ENCODE peak calls at places on chromosomes 7 and 10, in six cellular contexts. One of them, this sample, is unnamed.

GRCh38 chr7:158251061-158251965 is 336.3 kb downstream of the PTPRN2 start:
- DNase-seq in hepatocyte: no peak
- DNase-seq in choroid plexus epithelial cell: no peak
- DNase-seq in CD8-positive, alpha-beta T cell: no peak
- DNase-seq in heart right ventricle: no peak
- DNase-seq in tibial nerve: no peak
- DNase-seq in this sample: no peak

GRCh38 chr10:123777881-123778280 is 111.7 kb downstream of the GPR26 start:
- DNase-seq in heart right ventricle: no peak
- DNase-seq in CD8-positive, alpha-beta T cell: no peak
- DNase-seq in tibial nerve: no peak
- DNase-seq in choroid plexus epithelial cell: no peak
- DNase-seq in hepatocyte: no peak
- DNase-seq in this sample: no peak

GRCh38 chr7:92961966-92962365 is 125.6 kb upstream of the CDK6 start:
- DNase-seq in choroid plexus epithelial cell: no peak
- DNase-seq in tibial nerve: no peak
- DNase-seq in hepatocyte: no peak
- DNase-seq in CD8-positive, alpha-beta T cell: no peak
- DNase-seq in heart right ventricle: no peak
- DNase-seq in this sample: no peak

GRCh38 chr10:7250236-7250635 is 160.6 kb downstream of the SFMBT2 start:
- DNase-seq in choroid plexus epithelial cell: no peak
- DNase-seq in hepatocyte: no peak
- DNase-seq in CD8-positive, alpha-beta T cell: no peak
- DNase-seq in heart right ventricle: no peak
- DNase-seq in tibial nerve: no peak
- DNase-seq in this sample: no peak

GRCh38 chr7:47945261-47946015 is 2.8 kb downstream of the PKD1L1 start:
- DNase-seq in CD8-positive, alpha-beta T cell: peak; percentile 63
- DNase-seq in heart right ventricle: peak; percentile 78
- DNase-seq in choroid plexus epithelial cell: peak; percentile 81
- DNase-seq in hepatocyte: peak; percentile 84
- DNase-seq in tibial nerve: peak; percentile 89
- DNase-seq in this sample: no peak

GRCh38 chr10:92590623-92591549 is 2.0 kb upstream of the KIF11 start:
- DNase-seq in CD8-positive, alpha-beta T cell: peak; percentile 2
- DNase-seq in tibial nerve: peak; percentile 49
- DNase-seq in hepatocyte: peak; percentile 60
- DNase-seq in heart right ventricle: peak; percentile 31
- DNase-seq in choroid plexus epithelial cell: peak; percentile 85
- DNase-seq in this sample: no peak

GRCh38 chr10:103413540-103413939 is 17.1 kb downstream of the PDCD11 start:
- DNase-seq in heart right ventricle: no peak
- DNase-seq in tibial nerve: no peak
- DNase-seq in hepatocyte: no peak
- DNase-seq in choroid plexus epithelial cell: no peak
- DNase-seq in CD8-positive, alpha-beta T cell: no peak
- DNase-seq in this sample: no peak

GRCh38 chr10:36872702-36873393 is 252.6 kb upstream of the ANKRD30A start:
- DNase-seq in choroid plexus epithelial cell: no peak
- DNase-seq in CD8-positive, alpha-beta T cell: no peak
- DNase-seq in heart right ventricle: no peak
- DNase-seq in tibial nerve: no peak
- DNase-seq in hepatocyte: no peak
- DNase-seq in this sample: no peak

GRCh38 chr7:74430961-74431466 is 22.7 kb upstream of the GTF2IRD1 start:
- DNase-seq in tibial nerve: no peak
- DNase-seq in choroid plexus epithelial cell: no peak
- DNase-seq in heart right ventricle: no peak
- DNase-seq in CD8-positive, alpha-beta T cell: no peak
- DNase-seq in hepatocyte: no peak
- DNase-seq in this sample: no peak

GRCh38 chr7:32299133-32299702 is 191.0 kb downstream of the LSM5 start:
- DNase-seq in heart right ventricle: peak; percentile 69
- DNase-seq in CD8-positive, alpha-beta T cell: no peak
- DNase-seq in tibial nerve: peak; percentile 56
- DNase-seq in choroid plexus epithelial cell: no peak
- DNase-seq in hepatocyte: peak; percentile 46
- DNase-seq in this sample: no peak

GRCh38 chr7:80870806-80871205 is 48.0 kb downstream of the SEMA3C start:
- DNase-seq in hepatocyte: no peak
- DNase-seq in choroid plexus epithelial cell: no peak
- DNase-seq in CD8-positive, alpha-beta T cell: no peak
- DNase-seq in tibial nerve: no peak
- DNase-seq in heart right ventricle: no peak
- DNase-seq in this sample: no peak

GRCh38 chr10:62860946-62861345 is 44.8 kb upstream of the EGR2 start:
- DNase-seq in CD8-positive, alpha-beta T cell: no peak
- DNase-seq in hepatocyte: no peak
- DNase-seq in heart right ventricle: no peak
- DNase-seq in tibial nerve: no peak
- DNase-seq in choroid plexus epithelial cell: no peak
- DNase-seq in this sample: no peak

GRCh38 chr7:8388257-8388625 is 45.2 kb upstream of the NXPH1 start:
- DNase-seq in tibial nerve: no peak
- DNase-seq in hepatocyte: no peak
- DNase-seq in heart right ventricle: no peak
- DNase-seq in choroid plexus epithelial cell: no peak
- DNase-seq in CD8-positive, alpha-beta T cell: no peak
- DNase-seq in this sample: no peak

GRCh38 chr10:44293306-44293778 is 91.6 kb downstream of the CXCL12 start:
- DNase-seq in tibial nerve: no peak
- DNase-seq in heart right ventricle: no peak
- DNase-seq in CD8-positive, alpha-beta T cell: no peak
- DNase-seq in choroid plexus epithelial cell: no peak
- DNase-seq in hepatocyte: no peak
- DNase-seq in this sample: no peak

GRCh38 chr10:122462533-122463465 is 1.4 kb downstream of the HTRA1 start:
- DNase-seq in CD8-positive, alpha-beta T cell: no peak
- DNase-seq in tibial nerve: no peak
- DNase-seq in choroid plexus epithelial cell: peak; percentile 49
- DNase-seq in heart right ventricle: peak; percentile 67
- DNase-seq in hepatocyte: peak; percentile 27
- DNase-seq in this sample: no peak

GRCh38 chr10:72173635-72174296 is 42.0 kb upstream of the ANAPC16 start:
- DNase-seq in CD8-positive, alpha-beta T cell: no peak
- DNase-seq in heart right ventricle: no peak
- DNase-seq in hepatocyte: peak; percentile 6
- DNase-seq in tibial nerve: no peak
- DNase-seq in choroid plexus epithelial cell: peak; percentile 43
- DNase-seq in this sample: no peak

GRCh38 chr7:32117837-32118236 is 47.6 kb upstream of the PDE1C start:
- DNase-seq in tibial nerve: no peak
- DNase-seq in hepatocyte: no peak
- DNase-seq in choroid plexus epithelial cell: no peak
- DNase-seq in heart right ventricle: no peak
- DNase-seq in CD8-positive, alpha-beta T cell: no peak
- DNase-seq in this sample: no peak

GRCh38 chr10:73906524-73907447 is 4.1 kb upstream of the PLAU start:
- DNase-seq in choroid plexus epithelial cell: peak; percentile 99
- DNase-seq in heart right ventricle: peak; percentile 52
- DNase-seq in CD8-positive, alpha-beta T cell: no peak
- DNase-seq in tibial nerve: peak; percentile 30
- DNase-seq in hepatocyte: peak; percentile 81
- DNase-seq in this sample: peak; percentile 98

GRCh38 chr10:94192974-94193373 is 169.8 kb downstream of the NOC3L start:
- DNase-seq in hepatocyte: no peak
- DNase-seq in tibial nerve: no peak
- DNase-seq in heart right ventricle: no peak
- DNase-seq in CD8-positive, alpha-beta T cell: no peak
- DNase-seq in choroid plexus epithelial cell: peak; percentile 35
- DNase-seq in this sample: no peak

GRCh38 chr7:27842094-27842493 is 102.1 kb downstream of the TAX1BP1 start:
- DNase-seq in CD8-positive, alpha-beta T cell: no peak
- DNase-seq in heart right ventricle: no peak
- DNase-seq in choroid plexus epithelial cell: peak; percentile 46
- DNase-seq in hepatocyte: no peak
- DNase-seq in tibial nerve: no peak
- DNase-seq in this sample: no peak
- H3K4me3 ChIP-seq in CD8-positive, alpha-beta T cell: no peak overlapping the region
- H3K4me3 ChIP-seq in heart right ventricle: no peak overlapping the region
- H3K4me3 ChIP-seq in choroid plexus epithelial cell: no peak overlapping the region
- H3K4me3 ChIP-seq in hepatocyte: no peak overlapping the region
- H3K4me3 ChIP-seq in tibial nerve: no peak overlapping the region
- H3K4me3 ChIP-seq in this sample: no peak overlapping the region

DNA sequence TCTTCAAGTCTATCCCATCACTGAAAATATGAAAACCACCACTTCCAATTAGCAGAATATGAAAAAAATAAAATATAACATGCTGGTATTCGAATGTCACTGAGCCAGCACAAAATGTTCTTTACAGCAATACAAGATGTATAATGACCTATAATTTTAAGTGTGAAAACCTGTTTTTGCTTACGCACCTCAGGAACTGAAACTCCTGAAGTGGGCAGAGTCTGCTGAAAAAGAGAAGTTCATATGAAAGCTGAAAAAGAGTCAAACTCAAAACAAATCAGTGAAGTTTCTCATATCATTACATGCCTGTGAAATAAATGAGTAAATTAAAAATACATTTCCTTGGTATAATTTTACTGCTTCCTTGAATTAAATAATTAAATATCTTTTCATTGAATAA is 272.5 kb downstream of the DGKB start:
- DNase-seq in hepatocyte: no peak
- DNase-seq in heart right ventricle: no peak
- DNase-seq in tibial nerve: no peak
- DNase-seq in choroid plexus epithelial cell: no peak
- DNase-seq in CD8-positive, alpha-beta T cell: no peak
- DNase-seq in this sample: no peak
- H3K4me3 ChIP-seq in hepatocyte: no peak overlapping the region
- H3K4me3 ChIP-seq in heart right ventricle: no peak overlapping the region
- H3K4me3 ChIP-seq in tibial nerve: no peak overlapping the region
- H3K4me3 ChIP-seq in choroid plexus epithelial cell: no peak overlapping the region
- H3K4me3 ChIP-seq in CD8-positive, alpha-beta T cell: no peak overlapping the region
- H3K4me3 ChIP-seq in this sample: no peak overlapping the region

GRCh38 chr10:22427101-22427500 is 81.8 kb downstream of the SPAG6 start:
- DNase-seq in hepatocyte: peak; percentile 24
- DNase-seq in tibial nerve: no peak
- DNase-seq in choroid plexus epithelial cell: no peak
- DNase-seq in heart right ventricle: no peak
- DNase-seq in CD8-positive, alpha-beta T cell: no peak
- DNase-seq in this sample: peak; percentile 55
- H3K4me3 ChIP-seq in hepatocyte: no peak overlapping the region
- H3K4me3 ChIP-seq in tibial nerve: no peak overlapping the region
- H3K4me3 ChIP-seq in choroid plexus epithelial cell: no peak overlapping the region
- H3K4me3 ChIP-seq in heart right ventricle: no peak overlapping the region
- H3K4me3 ChIP-seq in CD8-positive, alpha-beta T cell: no peak overlapping the region
- H3K4me3 ChIP-seq in this sample: no peak overlapping the region

DNA sequence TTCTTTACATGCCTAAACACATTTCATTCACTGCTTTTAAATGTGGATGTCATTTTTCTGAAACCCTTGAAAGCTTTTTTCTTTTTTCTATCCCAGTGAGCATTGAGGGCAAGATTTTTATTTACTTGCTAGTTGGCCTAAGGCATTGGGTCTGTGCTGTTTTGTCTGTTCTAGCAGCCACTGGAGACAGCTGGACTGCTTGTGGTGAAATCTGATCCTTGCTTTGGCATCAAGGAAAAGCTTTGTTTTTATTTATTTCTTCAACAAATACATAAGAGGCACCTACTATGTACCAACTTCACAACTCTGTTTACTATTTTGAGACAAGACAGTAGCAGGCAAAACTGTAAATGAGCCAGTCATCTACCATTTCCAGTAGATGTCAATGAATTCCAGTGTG is 28.4 kb upstream of the PDLIM1 start:
- DNase-seq in CD8-positive, alpha-beta T cell: no peak
- DNase-seq in hepatocyte: no peak
- DNase-seq in tibial nerve: no peak
- DNase-seq in choroid plexus epithelial cell: peak; percentile 50
- DNase-seq in heart right ventricle: no peak
- DNase-seq in this sample: no peak
- H3K4me3 ChIP-seq in CD8-positive, alpha-beta T cell: no peak overlapping the region
- H3K4me3 ChIP-seq in hepatocyte: no peak overlapping the region
- H3K4me3 ChIP-seq in tibial nerve: no peak overlapping the region
- H3K4me3 ChIP-seq in choroid plexus epithelial cell: no peak overlapping the region
- H3K4me3 ChIP-seq in heart right ventricle: no peak overlapping the region
- H3K4me3 ChIP-seq in this sample: no peak overlapping the region

This sample was measured in skeletal muscle cell.